ENCODE peak calls at places on chromosome 19, in five cellular contexts. One of them, this sample, is unnamed.

GRCh38 chr19:49896863-49897621 is at the start of gene IL4I1:
- DNase-seq in fibroblast of the aortic adventitia: peak; percentile 42
- DNase-seq in CD4-positive, alpha-beta T cell: peak; percentile 39
- DNase-seq in H54: peak; percentile 63
- DNase-seq in nephron progenitor cell: no peak
- DNase-seq in this sample: no peak

GRCh38 chr19:48477696-48478338 is 8.6 kb downstream of the CYTH2 start:
- DNase-seq in fibroblast of the aortic adventitia: no peak
- DNase-seq in CD4-positive, alpha-beta T cell: no peak
- DNase-seq in H54: no peak
- DNase-seq in nephron progenitor cell: no peak
- DNase-seq in this sample: no peak

GRCh38 chr19:19552811-19553210 is 14.7 kb downstream of the CILP2 start:
- DNase-seq in fibroblast of the aortic adventitia: no peak
- DNase-seq in CD4-positive, alpha-beta T cell: no peak
- DNase-seq in H54: peak; percentile 81
- DNase-seq in nephron progenitor cell: peak; percentile 71
- DNase-seq in this sample: peak; percentile 31

GRCh38 chr19:35044317-35045117 is 3.0 kb downstream of the HPN start:
- DNase-seq in fibroblast of the aortic adventitia: peak; percentile 66
- DNase-seq in CD4-positive, alpha-beta T cell: peak; percentile 46
- DNase-seq in H54: peak; percentile 85
- DNase-seq in nephron progenitor cell: peak; percentile 84
- DNase-seq in this sample: peak; percentile 63

GRCh38 chr19:616732-617526 is 16.4 kb downstream of the POLRMT start:
- DNase-seq in fibroblast of the aortic adventitia: no peak
- DNase-seq in CD4-positive, alpha-beta T cell: no peak
- DNase-seq in H54: no peak
- DNase-seq in nephron progenitor cell: no peak
- DNase-seq in this sample: peak; percentile 24

GRCh38 chr19:16368385-16369305 is 44.0 kb downstream of the KLF2 start:
- DNase-seq in fibroblast of the aortic adventitia: no peak
- DNase-seq in CD4-positive, alpha-beta T cell: peak; percentile 71
- DNase-seq in H54: no peak
- DNase-seq in nephron progenitor cell: no peak
- DNase-seq in this sample: no peak

GRCh38 chr19:2294377-2295335 is 12.7 kb upstream of the PEAK3 start:
- DNase-seq in fibroblast of the aortic adventitia: peak; percentile 85
- DNase-seq in CD4-positive, alpha-beta T cell: no peak
- DNase-seq in H54: no peak
- DNase-seq in nephron progenitor cell: no peak
- DNase-seq in this sample: no peak

GRCh38 chr19:57351867-57352266 is 796 bp downstream of the ZNF304 start:
- DNase-seq in fibroblast of the aortic adventitia: peak; percentile 2
- DNase-seq in CD4-positive, alpha-beta T cell: no peak
- DNase-seq in H54: no peak
- DNase-seq in nephron progenitor cell: no peak
- DNase-seq in this sample: no peak

GRCh38 chr19:56108447-56109195 is 12.5 kb downstream of the ZNF787 start:
- DNase-seq in fibroblast of the aortic adventitia: peak; percentile 59
- DNase-seq in CD4-positive, alpha-beta T cell: no peak
- DNase-seq in H54: no peak
- DNase-seq in nephron progenitor cell: no peak
- DNase-seq in this sample: no peak

GRCh38 chr19:14366529-14366928 is 14.7 kb upstream of the ADGRE5 start:
- DNase-seq in fibroblast of the aortic adventitia: peak; percentile 69
- DNase-seq in CD4-positive, alpha-beta T cell: peak; percentile 89
- DNase-seq in H54: no peak
- DNase-seq in nephron progenitor cell: peak; percentile 47
- DNase-seq in this sample: peak; percentile 51

GRCh38 chr19:45498411-45499195 is at the start of gene PPM1N:
- DNase-seq in fibroblast of the aortic adventitia: no peak
- DNase-seq in CD4-positive, alpha-beta T cell: peak; percentile 49
- DNase-seq in H54: no peak
- DNase-seq in nephron progenitor cell: peak; percentile 63
- DNase-seq in this sample: peak; percentile 49

GRCh38 chr19:364496-365287 is 20.1 kb upstream of the MIER2 start:
- DNase-seq in fibroblast of the aortic adventitia: no peak
- DNase-seq in CD4-positive, alpha-beta T cell: no peak
- DNase-seq in H54: no peak
- DNase-seq in nephron progenitor cell: no peak
- DNase-seq in this sample: no peak

GRCh38 chr19:45558399-45558878 is 26.2 kb downstream of the OPA3 start:
- DNase-seq in fibroblast of the aortic adventitia: peak; percentile 43
- DNase-seq in CD4-positive, alpha-beta T cell: peak; percentile 54
- DNase-seq in H54: no peak
- DNase-seq in nephron progenitor cell: peak; percentile 60
- DNase-seq in this sample: peak; percentile 79

GRCh38 chr19:51514866-51515481 is 13.4 kb upstream of the SIGLEC12 start:
- DNase-seq in fibroblast of the aortic adventitia: peak; percentile 69
- DNase-seq in CD4-positive, alpha-beta T cell: peak; percentile 7
- DNase-seq in H54: peak; percentile 8
- DNase-seq in nephron progenitor cell: peak; percentile 27
- DNase-seq in this sample: no peak

GRCh38 chr19:45764947-45765346 is 4.1 kb downstream of the SIX5 start:
- DNase-seq in fibroblast of the aortic adventitia: no peak
- DNase-seq in CD4-positive, alpha-beta T cell: no peak
- DNase-seq in H54: no peak
- DNase-seq in nephron progenitor cell: peak; percentile 36
- DNase-seq in this sample: no peak

GRCh38 chr19:38529610-38530009 is 88.1 kb downstream of the MAP4K1 start:
- DNase-seq in fibroblast of the aortic adventitia: no peak
- DNase-seq in CD4-positive, alpha-beta T cell: no peak
- DNase-seq in H54: no peak
- DNase-seq in nephron progenitor cell: no peak
- DNase-seq in this sample: no peak

GRCh38 chr19:11018179-11018578 is 57.3 kb downstream of the SMARCA4 start:
- DNase-seq in fibroblast of the aortic adventitia: no peak
- DNase-seq in CD4-positive, alpha-beta T cell: no peak
- DNase-seq in H54: no peak
- DNase-seq in nephron progenitor cell: peak; percentile 58
- DNase-seq in this sample: no peak

GRCh38 chr19:43395561-43395960 is 19.1 kb upstream of the TEX101 start:
- DNase-seq in fibroblast of the aortic adventitia: no peak
- DNase-seq in CD4-positive, alpha-beta T cell: no peak
- DNase-seq in H54: no peak
- DNase-seq in nephron progenitor cell: no peak
- DNase-seq in this sample: peak; percentile 68

GRCh38 chr19:43574424-43575155 is 737 bp downstream of the XRCC1 start:
- DNase-seq in fibroblast of the aortic adventitia: no peak
- DNase-seq in CD4-positive, alpha-beta T cell: no peak
- DNase-seq in H54: peak; percentile 62
- DNase-seq in nephron progenitor cell: no peak
- DNase-seq in this sample: no peak

GRCh38 chr19:53594811-53595509 is 36.8 kb upstream of the DPRX start:
- DNase-seq in fibroblast of the aortic adventitia: no peak
- DNase-seq in CD4-positive, alpha-beta T cell: no peak
- DNase-seq in H54: no peak
- DNase-seq in nephron progenitor cell: no peak
- DNase-seq in this sample: no peak

GRCh38 chr19:33740811-33741396 is 55.8 kb upstream of the KCTD15 start:
- DNase-seq in fibroblast of the aortic adventitia: peak; percentile 39
- DNase-seq in CD4-positive, alpha-beta T cell: no peak
- DNase-seq in H54: peak; percentile 54
- DNase-seq in nephron progenitor cell: peak; percentile 87
- DNase-seq in this sample: no peak

GRCh38 chr19:2685204-2685704 is 17.2 kb downstream of the GNG7 start:
- DNase-seq in fibroblast of the aortic adventitia: no peak
- DNase-seq in CD4-positive, alpha-beta T cell: no peak
- DNase-seq in H54: no peak
- DNase-seq in nephron progenitor cell: no peak
- DNase-seq in this sample: no peak

GRCh38 chr19:47663911-47664771 is 49.1 kb upstream of the EHD2 start:
- DNase-seq in fibroblast of the aortic adventitia: peak; percentile 100
- DNase-seq in CD4-positive, alpha-beta T cell: no peak
- DNase-seq in H54: peak; percentile 77
- DNase-seq in nephron progenitor cell: no peak
- DNase-seq in this sample: no peak

GRCh38 chr19:10010247-10010691 is at the start of gene COL5A3:
- DNase-seq in fibroblast of the aortic adventitia: peak; percentile 61
- DNase-seq in CD4-positive, alpha-beta T cell: no peak
- DNase-seq in H54: no peak
- DNase-seq in nephron progenitor cell: peak; percentile 48
- DNase-seq in this sample: no peak

GRCh38 chr19:19657397-19657783 is 6.1 kb downstream of the ATP13A1 start:
- DNase-seq in fibroblast of the aortic adventitia: no peak
- DNase-seq in CD4-positive, alpha-beta T cell: no peak
- DNase-seq in H54: peak; percentile 0
- DNase-seq in nephron progenitor cell: no peak
- DNase-seq in this sample: no peak

GRCh38 chr19:12841094-12841493 is 2.8 kb downstream of the MAST1 start:
- DNase-seq in fibroblast of the aortic adventitia: peak; percentile 22
- DNase-seq in CD4-positive, alpha-beta T cell: no peak
- DNase-seq in H54: no peak
- DNase-seq in nephron progenitor cell: peak; percentile 94
- DNase-seq in this sample: no peak

GRCh38 chr19:36169084-36169760 is 17.0 kb upstream of the COX7A1 start:
- DNase-seq in fibroblast of the aortic adventitia: no peak
- DNase-seq in CD4-positive, alpha-beta T cell: no peak
- DNase-seq in H54: no peak
- DNase-seq in nephron progenitor cell: no peak
- DNase-seq in this sample: peak; percentile 65

GRCh38 chr19:54521022-54521859 is 18.6 kb downstream of the LAIR2 start:
- DNase-seq in fibroblast of the aortic adventitia: no peak
- DNase-seq in CD4-positive, alpha-beta T cell: no peak
- DNase-seq in H54: no peak
- DNase-seq in nephron progenitor cell: no peak
- DNase-seq in this sample: no peak